ENCODE peak calls at places on chromosomes 7 and 10, in five cellular contexts. R, G, E, T and P are unnamed samples.

GRCh38 chr10:68333452-68333851 is 724 bp upstream of the PBLD start:
- DNase-seq in T (no peak), G (no peak), R (no peak), E (no peak), P (no peak)

GRCh38 chr10:58753425-58753824 is 240.8 kb downstream of the BICC1 start:
- DNase-seq in T (no peak), G (no peak), E (no peak), R (no peak), P (no peak)

GRCh38 chr7:24786941-24787340 is 29.7 kb upstream of the GSDME start:
- DNase-seq in T (no peak), E (no peak), R (peak; percentile 92), G (peak; percentile 96), P (peak; percentile 94)

GRCh38 chr7:39656415-39656814 is 33.0 kb downstream of the RALA start:
- DNase-seq in E (no peak), G (no peak), R (no peak), T (no peak), P (no peak)

GRCh38 chr10:27819781-27820531 is 74.3 kb upstream of the MKX start:
- DNase-seq in T (no peak), E (peak; percentile 1), R (peak; percentile 32), G (no peak), P (peak; percentile 67)

GRCh38 chr7:150805864-150806263 is 5.3 kb downstream of the TMEM176A start:
- DNase-seq in G (no peak), T (no peak), E (no peak), R (no peak), P (no peak)

GRCh38 chr7:29574659-29575058 is 11.0 kb downstream of the PRR15 start:
- DNase-seq in E (no peak), T (no peak), R (no peak), G (no peak), P (no peak)

GRCh38 chr10:88996927-88997326 is 6.3 kb downstream of the FAS start:
- DNase-seq in R (no peak), T (no peak), E (no peak), G (no peak), P (no peak)

GRCh38 chr7:151759591-151760042 is 117.3 kb downstream of the PRKAG2 start:
- DNase-seq in T (peak; percentile 77), R (peak; percentile 73), E (peak; percentile 86), G (peak; percentile 36), P (peak; percentile 57)

GRCh38 chr7:131327049-131327625 is 539 bp upstream of the MKLN1 start:
- DNase-seq in R (peak; percentile 84), E (peak; percentile 63), G (peak; percentile 71), T (no peak), P (peak; percentile 71)

GRCh38 chr7:129947701-129948100 is 5.1 kb downstream of the UBE2H start:
- DNase-seq in R (peak; percentile 70), T (no peak), E (no peak), G (no peak), P (peak; percentile 10)

GRCh38 chr10:88386878-88387773 is 196.0 kb downstream of the RNLS start:
- DNase-seq in G (peak; percentile 21), T (peak; percentile 31), R (peak; percentile 88), E (peak; percentile 76), P (peak; percentile 85)

GRCh38 chr7:55493416-55493815 is 78.9 kb downstream of the VOPP1 start:
- DNase-seq in R (no peak), G (no peak), E (no peak), T (no peak), P (no peak)

GRCh38 chr7:732094-732541 is 5.0 kb upstream of the PRKAR1B start:
- DNase-seq in R (no peak), E (peak; percentile 45), T (no peak), G (no peak), P (peak; percentile 71)

GRCh38 chr10:126921974-126922525 is 16.8 kb downstream of the DOCK1 start:
- DNase-seq in E (no peak), R (peak; percentile 80), T (no peak), G (peak; percentile 78), P (peak; percentile 63)

GRCh38 chr10:84659027-84659426 is 330.6 kb downstream of the CCSER2 start:
- DNase-seq in G (no peak), T (no peak), R (no peak), E (no peak), P (no peak)

GRCh38 chr10:77245953-77246352 is 391.7 kb downstream of the KCNMA1 start:
- DNase-seq in T (no peak), R (peak; percentile 83), G (peak; percentile 76), E (no peak), P (no peak)

GRCh38 chr10:78520737-78521430 is 487.2 kb downstream of the RPS24 start:
- DNase-seq in G (no peak), E (peak; percentile 29), T (no peak), R (peak; percentile 39), P (peak; percentile 42)

GRCh38 chr10:46542567-46543323 is 13.7 kb downstream of the GPRIN2 start:
- DNase-seq in T (no peak), E (no peak), R (no peak), G (no peak), P (no peak)

GRCh38 chr10:17731331-17731730 is 20.7 kb upstream of the TMEM236 start:
- DNase-seq in T (no peak), R (no peak), G (no peak), E (no peak), P (no peak)

GRCh38 chr10:43739171-43739570 is 90.5 kb upstream of the ZNF32 start:
- DNase-seq in T (no peak), E (no peak), R (no peak), G (peak; percentile 16), P (no peak)

GRCh38 chr7:51012569-51013217 is 230.0 kb upstream of the GRB10 start:
- DNase-seq in T (no peak), R (no peak), G (no peak), E (no peak), P (no peak)

GRCh38 chr10:115063702-115064479 is 29.3 kb upstream of the ATRNL1 start:
- DNase-seq in E (no peak), T (no peak), R (no peak), G (peak; percentile 38), P (no peak)

GRCh38 chr7:584820-585219 is 65.2 kb upstream of the PDGFA start:
- DNase-seq in R (no peak), G (no peak), T (no peak), E (no peak), P (no peak)

GRCh38 chr10:69180525-69181204 is 631 bp downstream of the SUPV3L1 start:
- DNase-seq in T (no peak), R (peak; percentile 18), G (no peak), E (no peak), P (peak; percentile 5)

GRCh38 chr7:44845476-44845875 is 2.4 kb downstream of the H2AZ2 start:
- DNase-seq in E (no peak), R (no peak), T (no peak), G (no peak), P (peak; percentile 12)
- H3K4me3 ChIP-seq in E (no peak overlapping the region), R (no peak overlapping the region), T (no peak overlapping the region), G (no peak overlapping the region), P (no peak overlapping the region)

DNA sequence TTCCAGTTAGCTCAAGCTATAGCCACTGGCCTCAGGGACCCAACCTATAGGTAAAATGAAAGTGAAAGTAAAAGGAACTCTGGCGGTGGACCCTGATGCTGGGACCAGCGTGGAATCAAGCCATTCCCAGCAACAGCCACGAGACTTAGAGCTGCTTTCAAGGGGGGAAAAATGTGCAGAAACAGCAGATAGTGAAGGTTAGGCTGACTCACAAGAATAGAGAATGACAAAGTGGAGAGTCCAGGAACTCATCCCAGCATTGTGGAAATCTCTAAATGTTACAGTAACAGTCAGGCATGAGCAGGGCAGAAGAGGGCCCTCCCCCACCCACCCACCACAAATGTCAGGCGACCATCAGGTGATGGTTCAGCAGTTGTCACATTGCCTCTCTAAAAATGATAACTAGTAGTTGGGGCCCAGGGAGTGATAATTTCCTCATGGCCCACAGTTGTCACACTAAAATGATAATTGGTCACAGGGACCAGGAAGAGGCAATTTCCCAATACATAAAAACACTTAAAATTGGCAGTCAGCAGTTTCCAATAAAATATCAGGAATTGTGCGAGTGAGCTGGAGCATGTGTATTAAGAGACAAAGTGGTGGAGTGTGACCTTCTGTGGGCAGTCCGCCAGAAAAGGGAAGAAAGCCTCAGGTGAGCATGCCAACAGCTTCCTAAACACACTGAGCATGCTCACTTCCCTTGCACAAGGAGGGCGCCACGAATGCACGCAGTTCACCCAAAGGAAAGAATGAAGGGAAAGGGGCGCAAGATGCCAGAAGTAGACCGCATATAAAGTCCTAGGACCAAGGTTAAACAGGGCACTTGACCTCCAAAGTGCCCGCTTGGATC is 129.8 kb upstream of the PPP1R3A start:
- DNase-seq in G (peak; percentile 24), R (peak; percentile 14), T (no peak), E (no peak), P (peak; percentile 31)
- H3K4me3 ChIP-seq in G (no peak overlapping the region), R (peak overlapping the region; percentile 23), T (no peak overlapping the region), E (no peak overlapping the region), P (no peak overlapping the region)

DNA sequence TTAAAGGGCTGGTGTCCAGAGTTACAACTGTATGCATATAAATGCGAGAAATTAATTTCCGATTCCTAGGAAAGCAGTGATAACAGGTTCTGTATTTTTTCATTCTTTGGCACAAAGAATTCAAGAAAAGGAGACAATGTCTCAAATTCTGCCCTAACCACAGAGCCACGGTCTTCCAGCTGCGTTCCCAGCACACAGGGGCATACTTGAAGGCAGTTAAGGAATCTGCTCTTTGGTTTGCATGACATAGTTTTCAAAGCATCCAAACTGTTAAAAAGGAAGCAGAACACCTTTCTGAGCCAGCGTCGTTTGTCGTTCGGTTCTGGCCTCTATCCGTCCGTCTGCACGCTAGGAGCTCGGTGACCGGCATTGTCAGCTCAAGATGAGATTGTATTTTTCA is 417.0 kb upstream of the MKI67 start:
- DNase-seq in E (no peak), G (no peak), R (no peak), T (no peak), P (no peak)
- H3K4me3 ChIP-seq in E (no peak overlapping the region), G (no peak overlapping the region), R (no peak overlapping the region), T (no peak overlapping the region), P (no peak overlapping the region)

GRCh38 chr10:125151170-125151823 is 9.1 kb downstream of the CTBP2 start:
- DNase-seq in T (no peak), G (no peak), R (no peak), E (no peak), P (no peak)

GRCh38 chr10:125153693-125154490 is 6.5 kb downstream of the CTBP2 start:
- DNase-seq in G (peak; percentile 62), E (no peak), T (no peak), R (no peak), P (peak; percentile 42)

GRCh38 chr10:125154529-125154928 is 5.8 kb downstream of the CTBP2 start:
- DNase-seq in T (no peak), R (no peak), G (no peak), E (no peak), P (no peak)

GRCh38 chr10:125152646-125153368 is 7.6 kb downstream of the CTBP2 start:
- DNase-seq in G (peak; percentile 56), E (no peak), R (no peak), T (no peak), P (peak; percentile 47)

DNA sequence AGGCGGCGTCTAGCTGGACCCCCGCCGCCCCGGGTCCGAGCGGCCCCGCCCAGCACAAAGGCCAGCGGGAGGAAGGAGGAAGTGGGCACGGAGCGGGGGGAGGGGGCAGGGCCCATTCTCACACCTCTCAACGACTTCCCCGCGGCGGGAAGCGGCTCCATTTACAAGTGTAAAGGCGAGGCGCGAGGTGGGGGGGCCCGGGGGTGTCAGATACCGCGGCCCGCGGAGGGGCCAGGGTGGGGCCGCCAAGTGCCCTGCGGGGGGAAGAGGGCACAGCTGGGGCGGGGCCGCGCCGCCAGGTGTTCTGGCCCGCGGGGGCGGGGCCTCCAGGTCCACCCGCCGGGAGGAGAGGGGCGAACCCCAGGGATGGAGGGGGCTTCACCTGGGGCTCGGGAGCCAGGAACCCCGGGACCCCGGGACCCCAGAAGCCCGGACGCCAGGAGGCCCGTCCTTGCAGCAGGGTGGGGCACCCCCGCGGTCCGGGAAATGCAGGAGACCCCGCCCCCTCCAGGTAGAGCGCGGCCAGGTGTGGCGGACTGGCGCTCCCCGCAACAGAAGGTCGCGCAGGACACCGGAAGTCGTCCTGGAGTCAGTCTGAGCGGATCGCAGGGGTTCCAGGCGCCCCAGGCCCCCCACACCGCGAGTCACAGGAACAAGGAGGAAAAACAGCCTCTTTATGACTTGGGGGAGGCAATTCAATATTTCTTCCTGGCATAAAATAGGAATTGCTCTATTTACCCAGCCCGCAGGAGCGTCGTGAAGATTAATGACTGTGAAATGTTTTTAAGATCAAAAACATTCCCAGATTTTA is 8.3 kb downstream of the CTBP2 start:
- DNase-seq in R (no peak), G (no peak), T (peak; percentile 74), E (no peak), P (no peak)
- H3K4me3 ChIP-seq in R (no peak overlapping the region), G (no peak overlapping the region), T (peak overlapping the region; percentile 34), E (no peak overlapping the region), P (no peak overlapping the region)